ENCODE peak calls at places on chromosomes 3 and 15, in eight cellular contexts. V, C, J, Z, D, X, S and G are unnamed samples.

GRCh38 chr15:80201256-80202015 is 48.6 kb downstream of the FAH start:
- DNase-seq in V (no peak), C (no peak), J (no peak), Z (no peak), D (no peak), X (no peak), S (no peak), G (no peak)

GRCh38 chr15:57025264-57025939 is 107.0 kb downstream of the TCF12 start:
- DNase-seq in V (no peak), C (no peak), J (no peak), Z (no peak), D (no peak), X (peak; percentile 11), S (peak; percentile 64), G (no peak)

GRCh38 chr3:170321326-170322034 is 36.0 kb upstream of the SKIL start:
- DNase-seq in V (no peak), C (no peak), J (no peak), Z (no peak), D (no peak), X (no peak), S (no peak), G (no peak)

GRCh38 chr15:71780349-71780976 is 29.9 kb upstream of the NR2E3 start:
- DNase-seq in V (no peak), C (no peak), J (peak; percentile 44), Z (peak; percentile 29), D (no peak), X (peak; percentile 80), S (peak; percentile 79), G (peak; percentile 19)

GRCh38 chr15:23039917-23040281 is 530 bp upstream of the TUBGCP5 start:
- DNase-seq in V (no peak), C (peak; percentile 13), J (no peak), Z (no peak), D (no peak), X (no peak), S (no peak), G (no peak)

GRCh38 chr3:46706771-46707582 is 5.8 kb downstream of the TMIE start:
- DNase-seq in V (no peak), C (no peak), J (no peak), Z (peak; percentile 7), D (no peak), X (no peak), S (no peak), G (no peak)

GRCh38 chr3:104198136-104198535 is 1168.6 kb upstream of the ALCAM start:
- DNase-seq in V (no peak), C (no peak), J (no peak), Z (no peak), D (no peak), X (no peak), S (no peak), G (no peak)

GRCh38 chr3:43785551-43785950 is 94.8 kb downstream of the ABHD5 start:
- DNase-seq in V (no peak), C (no peak), J (no peak), Z (no peak), D (no peak), X (no peak), S (peak; percentile 16), G (no peak)

GRCh38 chr3:126058666-126059065 is 25.3 kb downstream of the SLC41A3 start:
- DNase-seq in V (no peak), C (no peak), J (no peak), Z (no peak), D (no peak), X (no peak), S (no peak), G (no peak)

GRCh38 chr3:32018723-32019564 is 37.4 kb downstream of the ZNF860 start:
- DNase-seq in V (no peak), C (peak; percentile 18), J (no peak), Z (no peak), D (no peak), X (peak; percentile 63), S (peak; percentile 73), G (peak; percentile 63)

GRCh38 chr15:73560501-73561117 is 72.6 kb downstream of the NPTN start:
- DNase-seq in V (no peak), C (peak; percentile 36), J (no peak), Z (no peak), D (no peak), X (peak; percentile 49), S (peak; percentile 87), G (peak; percentile 71)

GRCh38 chr3:197466586-197467399 is 89.0 kb downstream of the BDH1 start:
- DNase-seq in V (no peak), C (no peak), J (no peak), Z (no peak), D (no peak), X (no peak), S (peak; percentile 58), G (peak; percentile 18)

GRCh38 chr3:197468167-197468566 is 87.6 kb downstream of the BDH1 start:
- DNase-seq in V (no peak), C (no peak), J (no peak), Z (no peak), D (no peak), X (no peak), S (no peak), G (no peak)

GRCh38 chr3:197471221-197472010 is 84.4 kb downstream of the BDH1 start:
- DNase-seq in V (no peak), C (no peak), J (no peak), Z (no peak), D (no peak), X (no peak), S (no peak), G (no peak)

GRCh38 chr3:197465996-197466549 is 89.7 kb downstream of the BDH1 start:
- DNase-seq in V (peak; percentile 38), C (no peak), J (no peak), Z (no peak), D (peak; percentile 52), X (no peak), S (peak; percentile 73), G (no peak)

GRCh38 chr3:197468866-197469382 is 86.8 kb downstream of the BDH1 start:
- DNase-seq in V (peak; percentile 35), C (no peak), J (no peak), Z (no peak), D (peak; percentile 33), X (no peak), S (peak; percentile 62), G (peak; percentile 76)
- H3K4me1 ChIP-seq in V (no peaks in the 10 kb centered on the region), C (peaks cover 19% of the 10 kb centered on the region), J (no peaks in the 10 kb centered on the region), Z (no peaks in the 10 kb centered on the region), D (no peaks in the 10 kb centered on the region), X (peaks cover 56% of the 10 kb centered on the region), S (peaks cover 16% of the 10 kb centered on the region), G (no peaks in the 10 kb centered on the region)

GRCh38 chr3:56522374-56522773 is 34.6 kb upstream of the CCDC66 start:
- DNase-seq in V (no peak), C (no peak), J (no peak), Z (no peak), D (no peak), X (peak; percentile 14), S (no peak), G (no peak)
- H3K9me3 ChIP-seq in V (no peaks in the 10 kb centered on the region), C (no peaks in the 10 kb centered on the region), J (no peaks in the 10 kb centered on the region), Z (no peaks in the 10 kb centered on the region), D (no peaks in the 10 kb centered on the region), X (no peaks in the 10 kb centered on the region), S (no peaks in the 10 kb centered on the region), G (no peaks in the 10 kb centered on the region)

DNA sequence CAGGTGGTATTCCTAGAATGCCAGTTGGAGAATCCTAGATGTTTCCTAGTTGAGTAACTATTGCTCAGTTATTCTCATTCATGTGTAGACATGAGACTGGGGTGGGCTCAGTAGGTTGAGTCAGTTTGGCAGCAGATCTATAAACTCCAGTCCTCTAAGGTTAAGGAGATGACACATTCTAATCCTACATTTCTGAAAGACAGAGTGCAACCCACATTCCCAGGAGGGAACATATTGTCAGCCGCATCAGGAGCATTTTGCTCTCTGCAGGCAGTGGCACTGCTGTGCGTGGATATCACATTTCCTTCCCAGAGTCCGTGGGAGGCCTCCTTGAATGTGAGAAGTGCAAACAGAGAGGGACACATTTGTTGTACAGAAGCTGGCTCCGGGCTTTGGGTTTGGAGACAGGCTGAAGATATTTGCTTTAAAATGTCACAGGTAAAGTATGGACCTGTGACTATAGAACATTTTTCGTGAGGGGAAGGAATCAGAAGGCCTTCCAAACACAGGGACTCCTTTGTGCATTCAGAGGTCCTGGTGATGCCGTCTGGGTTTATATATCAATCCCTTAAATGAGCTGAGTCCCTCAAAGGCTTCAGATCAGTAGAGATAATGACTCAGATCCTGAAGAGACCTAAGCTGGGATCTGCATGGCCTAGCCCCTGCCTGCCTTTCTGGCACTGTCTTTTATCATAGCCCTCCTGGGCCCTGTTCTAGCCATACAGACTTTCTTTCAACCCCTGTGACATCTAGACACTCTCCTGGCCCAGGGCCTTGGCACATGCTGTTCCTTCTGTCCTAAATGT is 156.5 kb downstream of the CADPS start:
- DNase-seq in V (no peak), C (no peak), J (no peak), Z (no peak), D (no peak), X (no peak), S (no peak), G (no peak)
- H3K27ac ChIP-seq in V (no peak overlapping the region), C (no peak overlapping the region), J (no peak overlapping the region), Z (no peak overlapping the region), D (no peak overlapping the region), X (no peak overlapping the region), S (no peak overlapping the region), G (no peak overlapping the region)

GRCh38 chr3:99931059-99931458 is 113.4 kb downstream of the CMSS1 start:
- DNase-seq in V (no peak), C (no peak), J (no peak), Z (no peak), D (no peak), X (no peak), S (no peak), G (no peak)

GRCh38 chr3:99928758-99929408 is 111.2 kb downstream of the CMSS1 start:
- DNase-seq in V (no peak), C (no peak), J (no peak), Z (no peak), D (no peak), X (no peak), S (no peak), G (no peak)

GRCh38 chr3:99927651-99928390 is 110.2 kb downstream of the CMSS1 start:
- DNase-seq in V (no peak), C (no peak), J (no peak), Z (no peak), D (no peak), X (peak; percentile 50), S (no peak), G (no peak)

GRCh38 chr3:99925584-99925983 is 107.9 kb downstream of the CMSS1 start:
- DNase-seq in V (no peak), C (peak; percentile 57), J (no peak), Z (peak; percentile 60), D (peak; percentile 30), X (no peak), S (peak; percentile 70), G (peak; percentile 66)

GRCh38 chr3:99929409-99930139 is 111.9 kb downstream of the CMSS1 start:
- DNase-seq in V (no peak), C (peak; percentile 43), J (no peak), Z (peak; percentile 75), D (no peak), X (no peak), S (peak; percentile 53), G (no peak)
- H3K4me1 ChIP-seq in V (no peaks in the 10 kb centered on the region), C (peaks cover 52% of the 10 kb centered on the region), J (no peaks in the 10 kb centered on the region), Z (no peaks in the 10 kb centered on the region), D (peaks cover 8% of the 10 kb centered on the region), X (peaks cover 32% of the 10 kb centered on the region), S (no peaks in the 10 kb centered on the region), G (no peaks in the 10 kb centered on the region)